ENCODE peak calls at places on chromosomes 1 and 21, in seven cellular contexts. Q is GOT3, K is NCI-H1092 treated with DMSO at 0.1 percent for 48 hours, N is DMS153, S is left ventricle myocardium inferior, E is cardiac septum, Z is adipocyte. B is an unnamed sample.

GRCh38 chr21:43984905-43985689 is 27.0 kb upstream of the TRAPPC10 start:
- DNase-seq in Q (no peak), K (no peak), N (no peak), S (no peak), E (no peak), Z (no peak), B (peak; percentile 19)

GRCh38 chr21:30257773-30258172 is 25.0 kb downstream of the KRTAP24-1 start:
- DNase-seq in Q (no peak), K (no peak), N (no peak), S (no peak), E (no peak), Z (peak; percentile 12), B (peak; percentile 5)

GRCh38 chr1:214977133-214977532 is 105.4 kb upstream of the KCNK2 start:
- DNase-seq in Q (no peak), K (no peak), N (no peak), S (no peak), E (no peak), Z (no peak), B (peak; percentile 17)

GRCh38 chr1:205285391-205286101 is 36.0 kb downstream of the NUAK2 start:
- DNase-seq in Q (no peak), K (no peak), N (no peak), S (no peak), E (no peak), Z (no peak), B (peak; percentile 67)

GRCh38 chr1:236736761-236737160 is 50.5 kb downstream of the ACTN2 start:
- DNase-seq in Q (no peak), K (no peak), N (no peak), S (no peak), E (no peak), Z (no peak), B (no peak)

GRCh38 chr1:29711582-29712274 is 475.4 kb downstream of the PTPRU start:
- DNase-seq in Q (peak; percentile 34), K (no peak), N (no peak), S (no peak), E (peak; percentile 63), Z (peak; percentile 61), B (peak; percentile 95)

GRCh38 chr1:54894271-54894670 is 7.3 kb upstream of the DHCR24 start:
- DNase-seq in Q (no peak), K (no peak), N (no peak), S (no peak), E (no peak), Z (no peak), B (no peak)

GRCh38 chr1:59020151-59020997 is 236.5 kb upstream of the JUN start:
- DNase-seq in Q (no peak), K (no peak), N (no peak), S (peak; percentile 30), E (no peak), Z (peak; percentile 79), B (peak; percentile 69)

GRCh38 chr1:242811092-242811840 is 286.8 kb upstream of the PLD5 start:
- DNase-seq in Q (no peak), K (no peak), N (no peak), S (no peak), E (no peak), Z (no peak), B (peak; percentile 78)

GRCh38 chr1:178057863-178058576 is 35.9 kb upstream of the RASAL2 start:
- DNase-seq in Q (no peak), K (no peak), N (peak; percentile 84), S (peak; percentile 81), E (peak; percentile 84), Z (peak; percentile 51), B (peak; percentile 45)

GRCh38 chr1:29122987-29123870 is 474 bp downstream of the TMEM200B start:
- DNase-seq in Q (no peak), K (no peak), N (no peak), S (peak; percentile 19), E (no peak), Z (peak; percentile 68), B (peak; percentile 73)

B was measured in astrocyte of the hippocampus.